ENCODE peak calls at places on chromosomes 6 and 20, in seven cellular contexts. N is A549, D is HepG2, Q is right lobe of liver, M is ovary, R is thyroid gland, Y is suprapubic skin. I is an unnamed sample.

GRCh38 chr6:38512211-38512610 is 127.5 kb downstream of the BTBD9 start:
- DNase-seq in N (no peak), D (no peak), Q (no peak), M (no peak), R (no peak), Y (no peak), I (no peak)

GRCh38 chr6:16184129-16184528 is 54.3 kb upstream of the GMPR start:
- DNase-seq in N (peak; percentile 47), D (peak; percentile 42), Q (peak; percentile 60), M (no peak), R (peak; percentile 50), Y (no peak), I (peak; percentile 68)

GRCh38 chr6:89834884-89835792 is 5.5 kb downstream of the CASP8AP2 start:
- DNase-seq in N (no peak), D (no peak), Q (no peak), M (no peak), R (no peak), Y (no peak), I (no peak)

GRCh38 chr6:123564363-123564762 is 72.4 kb downstream of the TRDN start:
- DNase-seq in N (no peak), D (no peak), Q (no peak), M (no peak), R (no peak), Y (no peak), I (no peak)

GRCh38 chr6:37048851-37049734 is 43.6 kb downstream of the FGD2 start:
- DNase-seq in N (no peak), D (no peak), Q (no peak), M (peak; percentile 71), R (no peak), Y (peak; percentile 68), I (peak; percentile 88)

GRCh38 chr6:119446623-119447008 is 97.1 kb upstream of the MAN1A1 start:
- DNase-seq in N (no peak), D (no peak), Q (no peak), M (no peak), R (peak; percentile 88), Y (peak; percentile 76), I (peak; percentile 82)

GRCh38 chr20:17612287-17612974 is 42.6 kb downstream of the DSTN start:
- DNase-seq in N (peak; percentile 38), D (peak; percentile 39), Q (no peak), M (no peak), R (no peak), Y (peak; percentile 73), I (peak; percentile 45)

GRCh38 chr20:22836211-22836610 is 198.9 kb upstream of the SSTR4 start:
- DNase-seq in N (no peak), D (no peak), Q (no peak), M (no peak), R (no peak), Y (no peak), I (no peak)

GRCh38 chr20:58854638-58855471 is 2.3 kb downstream of the GNAS start:
- DNase-seq in N (no peak), D (no peak), Q (no peak), M (no peak), R (no peak), Y (no peak), I (no peak)
- H3K9me3 ChIP-seq in N (no peaks in the 10 kb centered on the region), D (no peaks in the 10 kb centered on the region), Q (no peaks in the 10 kb centered on the region), M (no peaks in the 10 kb centered on the region), R (no peaks in the 10 kb centered on the region), Y (no peaks in the 10 kb centered on the region), I (no peaks in the 10 kb centered on the region)

GRCh38 chr6:41392249-41392648 is 56.8 kb downstream of the NCR2 start:
- DNase-seq in N (no peak), D (no peak), Q (no peak), M (no peak), R (no peak), Y (no peak), I (no peak)
- TF ChIP-seq POLR2A in N (no peak), D (no peak), Q (no peak), M (no peak), R (no peak), Y (no peak), I (no peak)

GRCh38 chr6:25154034-25154596 is 125.1 kb upstream of the CARMIL1 start:
- DNase-seq in N (no peak), D (no peak), Q (no peak), M (no peak), R (no peak), Y (no peak), I (no peak)
- H3K9me3 ChIP-seq in N (peaks cover 6% of the 10 kb centered on the region), D (peaks cover 20% of the 10 kb centered on the region), Q (no peaks in the 10 kb centered on the region), M (no peaks in the 10 kb centered on the region), R (no peaks in the 10 kb centered on the region), Y (peaks cover 5% of the 10 kb centered on the region), I (no peaks in the 10 kb centered on the region)

GRCh38 chr20:35652641-35653429 is 11.9 kb downstream of the CPNE1 start:
- DNase-seq in N (no peak), D (no peak), Q (no peak), M (no peak), R (no peak), Y (no peak), I (no peak)
- TF ChIP-seq POLR2A in N (no peak), D (peak; percentile 29), Q (no peak), M (no peak), R (no peak), Y (no peak), I (no peak)

DNA sequence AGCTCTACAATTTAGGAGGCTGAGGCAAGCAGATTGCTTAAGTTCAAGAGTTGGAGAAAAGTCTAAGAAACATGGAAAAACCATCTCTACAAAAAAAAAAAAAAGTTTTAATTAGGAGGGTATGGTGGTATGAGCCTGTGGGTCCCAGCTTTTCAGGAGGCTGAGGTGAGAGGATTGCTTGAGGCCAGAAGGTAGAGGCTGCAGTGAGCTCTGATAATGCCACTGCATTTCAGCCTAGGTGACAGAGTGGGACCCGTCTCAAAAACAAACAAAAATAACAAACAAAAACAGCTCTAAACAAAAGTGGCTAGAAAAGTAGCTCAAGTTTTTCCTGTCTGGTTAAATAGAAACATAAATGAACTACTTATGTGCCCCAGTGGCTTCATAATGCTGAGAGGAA is 2133.6 kb upstream of the DEFB115 start:
- DNase-seq in N (no peak), D (no peak), Q (no peak), M (no peak), R (no peak), Y (no peak), I (no peak)
- H3K9me3 ChIP-seq in N (peaks cover 6% of the 10 kb centered on the region), D (peaks cover 54% of the 10 kb centered on the region), Q (no peaks in the 10 kb centered on the region), M (no peaks in the 10 kb centered on the region), R (no peaks in the 10 kb centered on the region), Y (no peaks in the 10 kb centered on the region), I (no peaks in the 10 kb centered on the region)

I was measured in body of pancreas.